ENCODE peak calls at places on chromosome 7, in nine cellular contexts. One of them, this sample, is unnamed.

GRCh38 chr7:152876749-152877148 is 117.2 kb downstream of the ACTR3B start:
- DNase-seq in right atrium auricular region: no peak
- DNase-seq in astrocyte: no peak
- DNase-seq in BJ: no peak
- DNase-seq in A549: no peak
- DNase-seq in breast epithelium: no peak
- DNase-seq in transverse colon: no peak
- DNase-seq in ovary: no peak
- DNase-seq in hepatocyte: no peak
- DNase-seq in this sample: no peak

GRCh38 chr7:101399759-101400158 is 37.1 kb downstream of the COL26A1 start:
- DNase-seq in ovary: no peak
- DNase-seq in astrocyte: peak; percentile 27
- DNase-seq in transverse colon: no peak
- DNase-seq in hepatocyte: no peak
- DNase-seq in breast epithelium: no peak
- DNase-seq in BJ: peak; percentile 26
- DNase-seq in A549: no peak
- DNase-seq in right atrium auricular region: no peak
- DNase-seq in this sample: no peak

GRCh38 chr7:31327071-31327470 is 13.5 kb downstream of the NEUROD6 start:
- DNase-seq in astrocyte: peak; percentile 66
- DNase-seq in right atrium auricular region: no peak
- DNase-seq in BJ: no peak
- DNase-seq in transverse colon: no peak
- DNase-seq in ovary: no peak
- DNase-seq in hepatocyte: peak; percentile 74
- DNase-seq in breast epithelium: no peak
- DNase-seq in A549: no peak
- DNase-seq in this sample: no peak

GRCh38 chr7:7768977-7769376 is 50.6 kb upstream of the RPA3 start:
- DNase-seq in ovary: no peak
- DNase-seq in transverse colon: no peak
- DNase-seq in A549: no peak
- DNase-seq in astrocyte: no peak
- DNase-seq in BJ: no peak
- DNase-seq in hepatocyte: no peak
- DNase-seq in right atrium auricular region: no peak
- DNase-seq in breast epithelium: no peak
- DNase-seq in this sample: no peak

GRCh38 chr7:82699773-82700186 is 256.2 kb upstream of the CACNA2D1 start:
- DNase-seq in A549: peak; percentile 60
- DNase-seq in astrocyte: peak; percentile 76
- DNase-seq in BJ: no peak
- DNase-seq in hepatocyte: peak; percentile 35
- DNase-seq in right atrium auricular region: no peak
- DNase-seq in ovary: no peak
- DNase-seq in transverse colon: peak; percentile 55
- DNase-seq in breast epithelium: peak; percentile 17
- DNase-seq in this sample: no peak

GRCh38 chr7:21256310-21256877 is 171.5 kb upstream of the SP4 start:
- DNase-seq in astrocyte: peak; percentile 7
- DNase-seq in transverse colon: no peak
- DNase-seq in BJ: no peak
- DNase-seq in breast epithelium: no peak
- DNase-seq in A549: peak; percentile 53
- DNase-seq in hepatocyte: peak; percentile 58
- DNase-seq in ovary: no peak
- DNase-seq in right atrium auricular region: no peak
- DNase-seq in this sample: peak; percentile 21

GRCh38 chr7:55081067-55081853 is 62.4 kb downstream of the EGFR start:
- DNase-seq in transverse colon: no peak
- DNase-seq in A549: no peak
- DNase-seq in hepatocyte: no peak
- DNase-seq in BJ: no peak
- DNase-seq in right atrium auricular region: no peak
- DNase-seq in astrocyte: no peak
- DNase-seq in breast epithelium: no peak
- DNase-seq in ovary: no peak
- DNase-seq in this sample: no peak

GRCh38 chr7:64888561-64888900 is 14.5 kb upstream of the ZNF273 start:
- DNase-seq in ovary: no peak
- DNase-seq in transverse colon: no peak
- DNase-seq in A549: no peak
- DNase-seq in breast epithelium: no peak
- DNase-seq in astrocyte: no peak
- DNase-seq in hepatocyte: no peak
- DNase-seq in BJ: no peak
- DNase-seq in right atrium auricular region: no peak
- DNase-seq in this sample: no peak

GRCh38 chr7:26365897-26366267 is 74.2 kb downstream of the SNX10 start:
- DNase-seq in right atrium auricular region: no peak
- DNase-seq in ovary: no peak
- DNase-seq in hepatocyte: no peak
- DNase-seq in BJ: no peak
- DNase-seq in breast epithelium: no peak
- DNase-seq in transverse colon: no peak
- DNase-seq in A549: no peak
- DNase-seq in astrocyte: no peak
- DNase-seq in this sample: no peak

GRCh38 chr7:17646181-17646956 is 293.9 kb downstream of the SNX13 start:
- DNase-seq in right atrium auricular region: no peak
- DNase-seq in breast epithelium: no peak
- DNase-seq in BJ: no peak
- DNase-seq in A549: peak; percentile 33
- DNase-seq in ovary: no peak
- DNase-seq in astrocyte: peak; percentile 40
- DNase-seq in hepatocyte: peak; percentile 37
- DNase-seq in transverse colon: no peak
- DNase-seq in this sample: no peak

GRCh38 chr7:1977059-1977875 is 255.5 kb downstream of the MAD1L1 start:
- DNase-seq in transverse colon: no peak
- DNase-seq in astrocyte: no peak
- DNase-seq in ovary: no peak
- DNase-seq in hepatocyte: no peak
- DNase-seq in right atrium auricular region: no peak
- DNase-seq in breast epithelium: no peak
- DNase-seq in A549: no peak
- DNase-seq in BJ: no peak
- DNase-seq in this sample: no peak

GRCh38 chr7:17898111-17898510 is 42.2 kb downstream of the SNX13 start:
- DNase-seq in right atrium auricular region: no peak
- DNase-seq in breast epithelium: no peak
- DNase-seq in A549: no peak
- DNase-seq in astrocyte: no peak
- DNase-seq in hepatocyte: no peak
- DNase-seq in ovary: no peak
- DNase-seq in BJ: no peak
- DNase-seq in transverse colon: no peak
- DNase-seq in this sample: no peak

GRCh38 chr7:335358-336148 is 45.6 kb downstream of the FOXL3 start:
- DNase-seq in astrocyte: no peak
- DNase-seq in breast epithelium: no peak
- DNase-seq in ovary: no peak
- DNase-seq in right atrium auricular region: no peak
- DNase-seq in hepatocyte: no peak
- DNase-seq in transverse colon: no peak
- DNase-seq in BJ: no peak
- DNase-seq in A549: no peak
- DNase-seq in this sample: no peak

GRCh38 chr7:132352774-132353173 is 223.5 kb downstream of the PLXNA4 start:
- DNase-seq in breast epithelium: no peak
- DNase-seq in transverse colon: no peak
- DNase-seq in astrocyte: no peak
- DNase-seq in ovary: no peak
- DNase-seq in BJ: no peak
- DNase-seq in hepatocyte: no peak
- DNase-seq in A549: no peak
- DNase-seq in right atrium auricular region: no peak
- DNase-seq in this sample: no peak

GRCh38 chr7:83365746-83366145 is 203.1 kb upstream of the PCLO start:
- DNase-seq in transverse colon: no peak
- DNase-seq in right atrium auricular region: no peak
- DNase-seq in A549: no peak
- DNase-seq in ovary: no peak
- DNase-seq in astrocyte: no peak
- DNase-seq in BJ: no peak
- DNase-seq in breast epithelium: no peak
- DNase-seq in hepatocyte: no peak
- DNase-seq in this sample: no peak

GRCh38 chr7:113294750-113295149 is 176.4 kb upstream of the SMIM30 start:
- DNase-seq in A549: no peak
- DNase-seq in breast epithelium: no peak
- DNase-seq in right atrium auricular region: no peak
- DNase-seq in BJ: no peak
- DNase-seq in astrocyte: no peak
- DNase-seq in transverse colon: no peak
- DNase-seq in ovary: no peak
- DNase-seq in hepatocyte: no peak
- DNase-seq in this sample: no peak

GRCh38 chr7:152735443-152736004 is 24.0 kb upstream of the ACTR3B start:
- DNase-seq in hepatocyte: peak; percentile 28
- DNase-seq in transverse colon: no peak
- DNase-seq in right atrium auricular region: no peak
- DNase-seq in ovary: no peak
- DNase-seq in astrocyte: no peak
- DNase-seq in A549: no peak
- DNase-seq in breast epithelium: no peak
- DNase-seq in BJ: no peak
- DNase-seq in this sample: no peak

GRCh38 chr7:2777898-2778535 is 66.1 kb downstream of the GNA12 start:
- DNase-seq in A549: no peak
- DNase-seq in transverse colon: no peak
- DNase-seq in right atrium auricular region: no peak
- DNase-seq in BJ: no peak
- DNase-seq in astrocyte: no peak
- DNase-seq in ovary: no peak
- DNase-seq in breast epithelium: no peak
- DNase-seq in hepatocyte: no peak
- DNase-seq in this sample: no peak

GRCh38 chr7:100119701-100120517 is 475 bp downstream of the CNPY4 start:
- DNase-seq in transverse colon: peak; percentile 68
- DNase-seq in hepatocyte: peak; percentile 64
- DNase-seq in BJ: peak; percentile 18
- DNase-seq in A549: peak; percentile 68
- DNase-seq in breast epithelium: peak; percentile 52
- DNase-seq in astrocyte: peak; percentile 28
- DNase-seq in ovary: peak; percentile 70
- DNase-seq in right atrium auricular region: peak; percentile 80
- DNase-seq in this sample: no peak

DNA sequence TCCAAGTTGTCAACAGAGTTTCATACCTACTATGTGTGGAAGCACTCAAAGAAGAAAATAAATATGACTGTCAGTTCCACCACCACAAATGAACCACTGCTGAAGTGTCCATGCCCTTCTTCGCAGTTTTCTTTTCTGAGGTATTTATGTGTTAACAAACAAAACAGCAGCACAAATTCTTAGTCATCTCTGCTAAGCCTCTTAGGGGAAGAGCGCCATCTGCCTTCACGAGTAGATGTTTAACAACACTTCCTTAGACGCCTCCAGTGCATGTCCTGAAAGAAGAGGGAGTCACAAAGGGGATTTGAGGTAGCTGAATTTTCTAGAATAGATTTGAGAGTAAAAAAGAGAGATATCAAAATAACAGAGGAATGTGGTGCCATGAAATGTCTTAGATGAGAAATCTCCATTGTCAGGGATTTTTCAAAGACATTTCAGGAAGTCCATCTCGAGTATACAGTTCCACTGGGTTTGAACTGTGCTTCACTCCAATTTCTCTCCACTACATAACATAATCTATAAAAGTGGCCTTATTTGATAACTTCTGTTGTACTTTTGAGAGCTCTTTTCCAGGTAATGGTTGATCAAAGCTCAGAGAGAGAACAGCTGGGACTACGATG is 775.3 kb upstream of the POM121L12 start:
- DNase-seq in ovary: no peak
- DNase-seq in A549: peak; percentile 25
- DNase-seq in breast epithelium: no peak
- DNase-seq in transverse colon: no peak
- DNase-seq in hepatocyte: peak; percentile 44
- DNase-seq in right atrium auricular region: no peak
- DNase-seq in BJ: no peak
- DNase-seq in astrocyte: no peak
- DNase-seq in this sample: no peak
- TF ChIP-seq CTCF in ovary: no peak
- TF ChIP-seq CTCF in A549: no peak
- TF ChIP-seq CTCF in breast epithelium: no peak
- TF ChIP-seq CTCF in transverse colon: no peak
- TF ChIP-seq CTCF in hepatocyte: peak; percentile 39
- TF ChIP-seq CTCF in right atrium auricular region: no peak
- TF ChIP-seq CTCF in BJ: no peak
- TF ChIP-seq CTCF in astrocyte: no peak
- TF ChIP-seq CTCF in this sample: no peak

DNA sequence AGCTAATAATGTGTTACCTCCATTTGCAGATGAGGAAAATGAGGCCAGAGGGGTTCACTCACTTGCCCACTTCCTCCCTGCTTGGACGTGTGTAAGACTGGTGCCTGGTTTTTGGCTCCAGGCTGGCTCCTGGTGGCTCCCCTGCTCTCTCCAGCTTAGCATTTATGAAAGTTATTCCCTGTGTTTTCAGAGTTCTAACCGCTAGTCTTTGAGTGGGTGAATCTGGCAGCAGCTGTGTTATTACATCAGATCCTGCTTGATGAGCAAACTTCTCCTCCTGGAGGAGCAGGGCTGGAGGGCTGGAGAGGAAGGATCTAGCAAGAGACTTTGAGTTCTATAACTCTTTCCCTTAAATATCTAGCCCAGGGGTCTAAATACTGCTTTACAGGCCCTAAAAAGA is 80.9 kb upstream of the AGBL3 start:
- DNase-seq in breast epithelium: peak; percentile 88
- DNase-seq in BJ: peak; percentile 74
- DNase-seq in astrocyte: peak; percentile 94
- DNase-seq in hepatocyte: peak; percentile 62
- DNase-seq in right atrium auricular region: peak; percentile 80
- DNase-seq in ovary: peak; percentile 51
- DNase-seq in transverse colon: peak; percentile 39
- DNase-seq in A549: no peak
- DNase-seq in this sample: no peak
- H3K4me3 ChIP-seq in breast epithelium: no peak overlapping the region
- H3K4me3 ChIP-seq in BJ: no peak overlapping the region
- H3K4me3 ChIP-seq in astrocyte: no peak overlapping the region
- H3K4me3 ChIP-seq in hepatocyte: no peak overlapping the region
- H3K4me3 ChIP-seq in right atrium auricular region: no peak overlapping the region
- H3K4me3 ChIP-seq in ovary: no peak overlapping the region
- H3K4me3 ChIP-seq in transverse colon: no peak overlapping the region
- H3K4me3 ChIP-seq in A549: no peak overlapping the region
- H3K4me3 ChIP-seq in this sample: no peak overlapping the region

GRCh38 chr7:5796076-5796475 is 14.6 kb upstream of the RNF216 start:
- DNase-seq in hepatocyte: no peak
- DNase-seq in right atrium auricular region: no peak
- DNase-seq in breast epithelium: no peak
- DNase-seq in A549: no peak
- DNase-seq in BJ: no peak
- DNase-seq in transverse colon: peak; percentile 37
- DNase-seq in ovary: no peak
- DNase-seq in astrocyte: no peak
- DNase-seq in this sample: no peak
- TF ChIP-seq CTCF in hepatocyte: no peak
- TF ChIP-seq CTCF in right atrium auricular region: no peak
- TF ChIP-seq CTCF in breast epithelium: no peak
- TF ChIP-seq CTCF in A549: no peak
- TF ChIP-seq CTCF in BJ: no peak
- TF ChIP-seq CTCF in transverse colon: no peak
- TF ChIP-seq CTCF in ovary: no peak
- TF ChIP-seq CTCF in astrocyte: no peak
- TF ChIP-seq CTCF in this sample: no peak

GRCh38 chr7:28958946-28959417 is 852 bp upstream of the TRIL start:
- DNase-seq in ovary: no peak
- DNase-seq in A549: no peak
- DNase-seq in transverse colon: no peak
- DNase-seq in right atrium auricular region: no peak
- DNase-seq in BJ: no peak
- DNase-seq in hepatocyte: no peak
- DNase-seq in astrocyte: no peak
- DNase-seq in breast epithelium: peak; percentile 47
- DNase-seq in this sample: no peak
- H3K4me3 ChIP-seq in ovary: peak overlapping the region; percentile 48
- H3K4me3 ChIP-seq in A549: no peak overlapping the region
- H3K4me3 ChIP-seq in transverse colon: no peak overlapping the region
- H3K4me3 ChIP-seq in right atrium auricular region: peak overlapping the region; percentile 65
- H3K4me3 ChIP-seq in BJ: no peak overlapping the region
- H3K4me3 ChIP-seq in hepatocyte: peak overlapping the region; percentile 95
- H3K4me3 ChIP-seq in astrocyte: no peak overlapping the region
- H3K4me3 ChIP-seq in breast epithelium: peak overlapping the region; percentile 52
- H3K4me3 ChIP-seq in this sample: no peak overlapping the region

This sample was measured in GM12864.